ENCODE peak calls at places on chromosomes 6 and 20, in nine cellular contexts. J is neuronal stem cell; S is bronchial epithelial cell; X is heart right ventricle; C is H7; R is adrenal gland; G is transverse colon; V is stomach; N is CD8-positive, alpha-beta memory T cell. Q is an unnamed sample.

GRCh38 chr6:100176321-100176950 is 182.4 kb upstream of the MCHR2 start:
- DNase-seq in N (no peak), S (peak), R (no peak), J (no peak), V (no peak), X (no peak), G (no peak), C (no peak), Q (peak)

GRCh38 chr20:21632654-21633053 is 72.8 kb upstream of the PAX1 start:
- DNase-seq in X (no peak), S (no peak), J (no peak), V (no peak), N (no peak), C (no peak), G (no peak), R (no peak), Q (no peak)

GRCh38 chr6:56772737-56773184 is 130.1 kb upstream of the DST start:
- DNase-seq in R (peak), N (no peak), G (no peak), X (no peak), J (no peak), V (no peak), S (peak), C (no peak), Q (peak)

GRCh38 chr20:45892049-45892816 is 1.1 kb downstream of the CTSA start:
- DNase-seq in X (no peak), J (no peak), G (peak), R (peak), S (peak), V (peak), N (no peak), C (peak), Q (peak)

GRCh38 chr6:150343434-150343833 is 25.4 kb upstream of the IYD start:
- DNase-seq in J (no peak), N (no peak), G (no peak), S (no peak), C (no peak), V (no peak), R (no peak), X (no peak), Q (no peak)

GRCh38 chr6:34276881-34277762 is 28.3 kb upstream of the SMIM29 start:
- DNase-seq in X (no peak), R (no peak), S (no peak), G (no peak), J (no peak), V (no peak), C (no peak), N (no peak), Q (no peak)

GRCh38 chr20:50646483-50646996 is 44.8 kb downstream of the RIPOR3 start:
- DNase-seq in S (peak), C (no peak), X (no peak), V (no peak), N (no peak), J (no peak), G (no peak), R (no peak), Q (no peak)

GRCh38 chr6:111572216-111572706 is 33.4 kb downstream of the TRAF3IP2 start:
- DNase-seq in V (no peak), R (no peak), N (no peak), C (no peak), G (no peak), S (no peak), X (no peak), J (no peak), Q (no peak)

GRCh38 chr6:156849806-156850205 is 72.6 kb downstream of the ARID1B start:
- DNase-seq in R (no peak), V (no peak), X (no peak), N (no peak), G (no peak), J (no peak), S (no peak), C (no peak), Q (no peak)

GRCh38 chr6:23456396-23456795 is 669.6 kb upstream of the NRSN1 start:
- DNase-seq in N (no peak), G (no peak), R (no peak), C (no peak), J (no peak), S (no peak), X (no peak), V (no peak), Q (no peak)

GRCh38 chr6:30044630-30045029 is 16.4 kb upstream of the POLR1H start:
- DNase-seq in N (no peak), C (no peak), S (peak), G (no peak), R (peak), J (no peak), V (no peak), X (no peak), Q (no peak)

GRCh38 chr6:166402582-166403277 is 20.0 kb upstream of the MPC1 start:
- DNase-seq in J (no peak), G (no peak), N (no peak), C (no peak), R (no peak), X (no peak), V (no peak), S (peak), Q (no peak)

GRCh38 chr6:33746036-33746600 is 587 bp downstream of the IP6K3 start:
- DNase-seq in C (peak), J (no peak), X (peak), G (peak), V (no peak), N (no peak), S (peak), R (no peak), Q (peak)

GRCh38 chr6:79134699-79135474 is 56.8 kb upstream of the PHIP start:
- DNase-seq in C (no peak), N (no peak), X (no peak), J (no peak), V (no peak), R (no peak), S (no peak), G (no peak), Q (no peak)

GRCh38 chr6:104771258-104771832 is 88.4 kb downstream of the HACE1 start:
- DNase-seq in R (no peak), J (peak), N (no peak), G (no peak), C (no peak), X (no peak), V (no peak), S (peak), Q (no peak)

GRCh38 chr20:24935140-24935539 is 13.9 kb upstream of the CST7 start:
- DNase-seq in N (no peak), S (no peak), J (no peak), R (no peak), X (no peak), C (no peak), G (no peak), V (no peak), Q (no peak)

GRCh38 chr6:11450061-11450460 is 87.5 kb upstream of the TMEM170B start:
- DNase-seq in G (no peak), V (no peak), X (no peak), S (no peak), N (no peak), J (no peak), C (no peak), R (no peak), Q (no peak)

GRCh38 chr6:169489642-169490408 is 212.0 kb downstream of the WDR27 start:
- DNase-seq in R (no peak), S (no peak), X (no peak), G (no peak), V (no peak), N (no peak), C (peak), J (no peak), Q (peak)

GRCh38 chr6:49516147-49516505 is 16.4 kb downstream of the GLYATL3 start:
- DNase-seq in V (no peak), R (no peak), S (peak), C (no peak), X (no peak), G (no peak), N (no peak), J (no peak), Q (no peak)

GRCh38 chr6:126797981-126798380 is 320.5 kb upstream of the RSPO3 start:
- DNase-seq in X (no peak), S (no peak), V (no peak), N (no peak), J (no peak), G (no peak), R (no peak), C (no peak), Q (no peak)

GRCh38 chr20:44264287-44264686 is 17.2 kb downstream of the GDAP1L1 start:
- DNase-seq in C (peak), N (no peak), J (no peak), S (no peak), R (no peak), G (no peak), X (no peak), V (no peak), Q (peak)

GRCh38 chr6:22147983-22148797 is 148.6 kb downstream of the PRL start:
- DNase-seq in V (no peak), R (peak), S (peak), X (peak), J (no peak), G (no peak), N (no peak), C (peak), Q (peak)

GRCh38 chr20:62487564-62488086 is 11.8 kb upstream of the GATA5 start:
- DNase-seq in X (peak), G (no peak), S (no peak), R (peak), C (peak), V (peak), J (no peak), N (no peak), Q (no peak)

GRCh38 chr6:103191391-103192093 is 1668.2 kb downstream of the HACE1 start:
- DNase-seq in V (no peak), C (no peak), N (no peak), R (no peak), J (no peak), X (no peak), S (no peak), G (no peak), Q (no peak)
- H3K4me3 ChIP-seq in V (no peak), C (no peak), N (no peak), R (no peak), J (no peak), X (no peak), S (no peak), G (no peak), Q (no peak)

GRCh38 chr6:114064862-114065261 is 93.9 kb upstream of the HDAC2 start:
- DNase-seq in V (no peak), S (no peak), R (no peak), G (no peak), X (no peak), J (no peak), C (no peak), N (no peak), Q (no peak)

GRCh38 chr6:114063956-114064355 is 93.0 kb upstream of the HDAC2 start:
- DNase-seq in J (no peak), R (no peak), C (no peak), V (no peak), N (no peak), S (peak), G (no peak), X (no peak), Q (no peak)

DNA sequence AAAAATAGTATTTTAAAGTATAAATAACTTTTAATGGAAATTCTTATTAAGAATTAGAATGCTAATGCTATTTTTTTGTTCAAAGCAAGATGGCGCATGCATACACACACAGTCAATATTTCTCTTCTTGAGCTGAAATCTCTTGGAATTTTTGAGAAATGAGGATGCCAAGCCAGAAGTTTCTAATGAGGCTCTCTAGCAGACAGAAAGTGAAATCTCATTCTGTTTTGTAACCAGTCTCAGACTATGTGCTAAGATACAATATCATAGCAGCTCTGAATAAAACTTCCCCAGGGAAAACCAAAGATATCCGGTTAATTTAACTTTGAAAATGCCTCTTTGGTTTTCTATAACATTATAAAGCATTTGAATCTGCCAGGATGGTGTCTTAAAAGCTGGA is 97.2 kb upstream of the HDAC2 start:
- DNase-seq in J (no peak), C (no peak), V (no peak), X (no peak), G (no peak), R (no peak), S (no peak), N (no peak), Q (no peak)
- H3K4me3 ChIP-seq in J (no peak), C (no peak), V (no peak), X (no peak), G (no peak), R (no peak), S (no peak), N (no peak), Q (no peak)

GRCh38 chr6:109467696-109468095 is 12.1 kb upstream of the MICAL1 start:
- DNase-seq in S (no peak), C (no peak), J (no peak), R (no peak), V (no peak), X (no peak), G (no peak), N (no peak), Q (no peak)

GRCh38 chr6:109461733-109462526 is 6.4 kb upstream of the MICAL1 start:
- DNase-seq in X (no peak), N (no peak), V (no peak), S (peak), C (no peak), G (no peak), J (no peak), R (no peak), Q (no peak)

GRCh38 chr6:109469591-109470189 is 13.3 kb downstream of the ZBTB24 start:
- DNase-seq in G (no peak), S (no peak), X (no peak), C (no peak), R (no peak), N (no peak), J (no peak), V (no peak), Q (no peak)

GRCh38 chr6:109465772-109466171 is 10.2 kb upstream of the MICAL1 start:
- DNase-seq in G (no peak), J (no peak), C (no peak), S (no peak), N (no peak), V (peak), X (no peak), R (no peak), Q (no peak)

DNA sequence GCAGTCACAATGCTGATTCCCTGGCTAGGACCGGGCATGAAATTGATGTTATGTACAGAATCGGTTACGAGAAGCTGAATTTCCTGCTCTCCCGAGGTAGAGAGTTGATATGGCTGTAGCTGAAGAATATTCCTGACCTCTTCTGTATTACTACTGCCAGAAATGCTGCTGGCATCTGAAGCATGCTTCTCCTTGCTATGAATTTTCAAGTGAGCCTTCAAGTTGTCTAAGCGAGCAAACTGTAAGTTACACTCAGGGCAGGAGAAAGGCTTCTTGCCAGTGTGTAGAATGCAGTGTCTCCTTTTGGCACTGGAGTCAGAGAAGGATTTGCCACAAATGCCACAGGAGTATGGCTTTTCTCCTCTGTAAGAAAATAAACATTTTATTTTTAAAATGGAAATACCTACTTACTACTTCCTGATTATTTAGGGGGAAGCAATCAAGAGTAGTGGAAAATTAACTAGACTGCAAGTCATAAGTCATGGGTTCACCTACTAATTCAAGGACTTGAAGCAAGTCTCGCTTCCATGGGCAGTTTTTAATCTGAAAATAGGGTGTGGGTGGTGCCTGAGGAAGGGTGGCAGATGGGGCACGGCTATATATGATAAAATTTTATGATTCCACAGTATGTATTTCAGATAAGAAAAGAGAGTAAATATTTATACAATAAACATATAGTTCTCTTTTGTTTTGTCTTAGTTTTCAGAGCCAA is 10.8 kb upstream of the MICAL1 start:
- DNase-seq in S (no peak), X (no peak), N (no peak), J (no peak), G (no peak), R (no peak), C (no peak), V (no peak), Q (no peak)
- H3K4me3 ChIP-seq in S (no peak), X (no peak), N (no peak), J (no peak), G (no peak), R (no peak), C (no peak), V (no peak), Q (no peak)

DNA sequence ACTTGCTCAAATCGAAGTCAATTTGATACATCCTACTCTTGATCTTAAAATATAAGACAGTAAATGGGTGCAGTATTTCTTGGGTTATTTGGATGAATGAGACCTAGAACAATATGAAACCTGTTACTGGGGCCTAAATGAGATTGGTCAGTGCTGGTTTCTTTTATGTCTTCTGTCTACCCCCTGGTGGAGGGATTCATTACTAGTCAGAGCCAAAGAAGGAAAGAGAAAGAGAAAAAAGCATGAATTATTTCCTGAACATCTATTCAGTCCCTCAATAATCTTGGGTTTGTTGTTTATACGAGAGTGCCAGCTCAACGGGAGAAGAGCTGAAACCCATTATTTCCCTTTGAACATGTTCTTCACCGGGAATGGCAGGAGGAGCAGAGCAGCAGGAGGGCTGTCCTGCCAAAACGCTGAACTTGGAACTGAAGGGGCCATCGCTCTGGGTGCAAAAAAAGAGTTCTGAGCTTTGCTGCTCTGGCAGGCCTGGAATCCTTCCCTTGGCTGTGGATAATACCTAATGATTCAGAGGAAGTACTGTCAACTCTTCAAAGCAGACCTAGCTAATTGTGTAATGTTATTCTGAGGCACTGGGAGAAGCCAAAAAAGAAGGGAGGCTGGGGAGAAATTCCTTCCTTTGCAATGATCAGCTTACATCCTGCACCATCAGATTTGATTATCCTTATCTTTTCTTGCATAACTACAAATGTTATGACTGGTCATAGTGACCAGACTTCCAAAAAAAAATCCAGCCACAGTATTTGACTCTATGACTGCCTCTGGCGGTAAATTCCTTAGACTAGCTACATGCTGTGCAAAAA is 72.0 kb downstream of the BLOC1S5 start:
- DNase-seq in C (peak), X (no peak), S (peak), V (no peak), G (no peak), N (no peak), J (no peak), R (peak), Q (peak)
- H3K4me3 ChIP-seq in C (no peak), X (no peak), S (no peak), V (no peak), G (no peak), N (no peak), J (no peak), R (no peak), Q (no peak)

GRCh38 chr6:71405416-71405815 is 116.8 kb downstream of the OGFRL1 start:
- DNase-seq in N (no peak), J (no peak), C (no peak), G (no peak), V (no peak), R (no peak), S (no peak), X (no peak), Q (no peak)
- H3K4me3 ChIP-seq in N (no peak), J (no peak), C (no peak), G (no peak), V (no peak), R (no peak), S (no peak), X (no peak), Q (no peak)

GRCh38 chr20:57329608-57330221 is at the start of gene SPO11:
- DNase-seq in S (no peak), J (no peak), C (peak), N (no peak), G (no peak), R (no peak), X (no peak), V (no peak), Q (peak)
- H3K4me3 ChIP-seq in S (no peak), J (no peak), C (no peak), N (no peak), G (no peak), R (no peak), X (no peak), V (no peak), Q (no peak)

DNA sequence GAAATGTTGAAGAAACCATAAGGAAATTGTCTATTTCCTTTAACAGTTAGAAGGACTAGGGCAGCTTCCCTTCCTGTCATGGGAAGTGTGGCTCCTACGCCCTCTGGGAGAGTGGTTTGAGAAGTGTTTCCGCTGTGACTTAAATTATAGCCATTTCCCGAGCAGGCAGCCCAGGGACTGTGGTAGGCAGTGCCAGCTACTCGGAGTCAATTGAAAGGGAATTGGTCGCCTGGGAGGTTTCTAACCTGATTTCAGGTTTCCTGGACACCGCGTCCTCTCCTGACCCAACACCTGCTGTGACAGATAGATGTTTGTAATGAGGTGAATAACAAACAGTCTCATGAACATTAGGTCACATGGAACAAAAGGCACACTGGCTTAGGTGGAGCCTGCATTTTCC is 256.1 kb upstream of the PLCB4 start:
- DNase-seq in S (no peak), R (peak), V (no peak), N (no peak), G (no peak), J (no peak), C (peak), X (peak), Q (no peak)
- H3K4me3 ChIP-seq in S (no peak), R (no peak), V (no peak), N (no peak), G (no peak), J (no peak), C (no peak), X (no peak), Q (no peak)

GRCh38 chr6:87151786-87152527 is 3.4 kb upstream of the ZNF292 start:
- DNase-seq in R (peak), S (no peak), V (peak), C (peak), N (peak), X (peak), J (peak), G (peak), Q (peak)
- H3K4me3 ChIP-seq in R (no peak), S (peak), V (peak), C (peak), N (peak), X (peak), J (peak), G (peak), Q (peak)

GRCh38 chr6:97141756-97142155 is 141.3 kb downstream of the MMS22L start:
- DNase-seq in R (no peak), V (no peak), N (no peak), X (no peak), C (no peak), S (no peak), J (no peak), G (no peak), Q (no peak)
- H3K4me3 ChIP-seq in R (no peak), V (no peak), N (no peak), X (no peak), C (no peak), S (no peak), J (no peak), G (no peak), Q (no peak)

Q was measured in neural progenitor cell.